ENCODE peak calls at places on chromosome 3, in seven cellular contexts. C is fibroblast of pulmonary artery; V is neural progenitor cell; W is activated B cell treated with CpG ODN at 0.5 μM for 24 hours; B is AG09319; R is activated CD8-positive, alpha-beta T cell treated with anti-CD3 and anti-CD28 coated beads for 36 hours; S is AG10803. K is an unnamed sample.
A peak's percentile ranks its signal among the peaks of the same experiment; 100 is the strongest.

GRCh38 chr3:24420224-24420623 is 74.4 kb downstream of the THRB start:
- DNase-seq in B (no peak), S (no peak), R (no peak), V (no peak), W (no peak), C (no peak), K (no peak)

GRCh38 chr3:15399970-15400369 is 27.4 kb downstream of the METTL6 start:
- DNase-seq in V (no peak), W (no peak), S (no peak), R (peak; percentile 37), C (no peak), B (no peak), K (no peak)

GRCh38 chr3:18445421-18446066 is 20.4 kb upstream of the SATB1 start:
- DNase-seq in R (peak; percentile 87), W (no peak), S (no peak), V (peak; percentile 27), B (no peak), C (no peak), K (peak; percentile 35)

GRCh38 chr3:195806916-195807231 is 4.9 kb downstream of the MUC4 start:
- DNase-seq in B (no peak), S (no peak), R (no peak), V (no peak), W (no peak), C (no peak), K (no peak)

GRCh38 chr3:98553751-98554150 is 22.0 kb downstream of the GPR15 start:
- DNase-seq in W (no peak), S (no peak), R (no peak), C (no peak), V (no peak), B (no peak), K (no peak)

GRCh38 chr3:49173792-49174170 is 2.4 kb downstream of the KLHDC8B start:
- DNase-seq in C (peak; percentile 39), W (no peak), V (peak; percentile 75), B (no peak), R (no peak), S (no peak), K (no peak)

GRCh38 chr3:170760174-170760526 is 109.8 kb downstream of the RPL22L1 start:
- DNase-seq in C (peak; percentile 45), W (no peak), V (no peak), R (no peak), B (no peak), S (peak; percentile 88), K (no peak)

GRCh38 chr3:14266361-14266760 is 87.7 kb downstream of the LSM3 start:
- DNase-seq in W (no peak), S (peak; percentile 89), C (peak; percentile 86), B (peak; percentile 27), R (no peak), V (no peak), K (no peak)

GRCh38 chr3:133992951-133993595 is 36.7 kb downstream of the SLCO2A1 start:
- DNase-seq in B (no peak), R (no peak), W (no peak), C (no peak), V (no peak), S (no peak), K (no peak)

GRCh38 chr3:16290827-16291196 is 25.8 kb downstream of the OXNAD1 start:
- DNase-seq in C (no peak), B (no peak), S (peak; percentile 72), R (no peak), V (no peak), W (no peak), K (no peak)

GRCh38 chr3:89108154-89108553 is 733 bp downstream of the EPHA3 start:
- DNase-seq in B (no peak), S (no peak), V (no peak), C (no peak), R (no peak), W (no peak), K (no peak)

GRCh38 chr3:51717446-51717845 is 10.6 kb downstream of the GRM2 start:
- DNase-seq in R (no peak), S (no peak), B (no peak), V (no peak), C (no peak), W (no peak), K (no peak)

GRCh38 chr3:72345237-72345878 is 502.9 kb downstream of the SHQ1 start:
- DNase-seq in W (no peak), V (no peak), B (no peak), R (no peak), S (peak; percentile 57), C (no peak), K (no peak)

GRCh38 chr3:133746722-133747086 is 511 bp downstream of the TF start:
- DNase-seq in V (no peak), B (no peak), W (no peak), S (no peak), R (no peak), C (no peak), K (no peak)

GRCh38 chr3:67808906-67809305 is 154.5 kb upstream of the SUCLG2 start:
- DNase-seq in V (no peak), S (no peak), W (no peak), R (no peak), C (no peak), B (no peak), K (no peak)

GRCh38 chr3:169668957-169669681 is 5.6 kb upstream of the MECOM start:
- DNase-seq in R (peak; percentile 66), C (peak; percentile 76), S (peak; percentile 34), B (no peak), V (peak; percentile 92), W (peak; percentile 53), K (peak; percentile 80)

GRCh38 chr3:51581529-51581928 is 43.0 kb downstream of the RAD54L2 start:
- DNase-seq in W (no peak), R (no peak), B (no peak), C (peak; percentile 26), V (no peak), S (peak; percentile 18), K (no peak)

GRCh38 chr3:195739561-195740111 is 18.9 kb downstream of the MUC20 start:
- DNase-seq in V (no peak), B (no peak), C (no peak), S (no peak), W (no peak), R (no peak), K (no peak)

DNA sequence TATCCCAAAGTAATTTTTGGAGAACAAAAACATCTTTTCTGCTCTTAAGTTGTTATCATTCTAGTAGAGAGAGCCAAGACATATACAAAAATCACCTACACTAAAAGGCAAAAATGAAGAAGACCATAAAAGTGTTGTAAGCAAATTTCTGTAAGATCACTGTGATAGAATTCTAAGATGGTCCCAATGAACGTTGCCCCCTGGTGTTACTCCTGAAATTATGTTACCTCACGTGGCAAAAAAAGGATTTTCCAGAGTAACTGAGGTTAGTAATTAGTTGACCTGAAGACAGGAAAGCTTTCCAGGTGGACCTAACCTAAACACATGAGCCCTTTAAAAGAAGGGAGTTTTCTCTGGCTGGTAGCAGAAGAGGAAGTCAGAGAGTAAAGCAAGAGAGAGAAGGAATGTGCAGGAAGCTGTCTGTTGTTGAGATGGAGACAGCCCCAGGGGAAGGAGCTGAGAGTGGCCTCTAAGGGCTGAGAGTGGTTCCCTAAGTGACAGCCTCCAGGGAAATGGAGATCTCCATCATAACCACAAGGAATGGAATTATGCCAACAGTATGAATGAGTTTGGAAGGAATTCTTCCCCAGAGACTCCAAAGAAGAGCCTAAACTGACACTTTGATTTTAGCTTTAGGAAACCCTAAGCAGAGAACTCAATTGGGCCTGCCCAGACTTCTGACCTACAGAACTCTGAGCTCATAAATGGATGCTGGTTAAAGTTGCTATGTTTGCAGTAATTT is 205.9 kb downstream of the CD47 start:
- DNase-seq in S (peak; percentile 82), V (peak; percentile 11), R (no peak), W (no peak), B (peak; percentile 27), C (peak; percentile 80), K (no peak)
- TF ChIP-seq CTCF in S (peak; percentile 23), V (peak; percentile 41), R (no peak), W (no peak), B (peak; percentile 14), C (peak; percentile 22), K (no peak)

GRCh38 chr3:129336093-129336706 is 57.5 kb downstream of the HMCES start:
- DNase-seq in R (no peak), W (no peak), B (no peak), V (no peak), C (no peak), S (no peak), K (no peak)

GRCh38 chr3:129330413-129330812 is 51.7 kb downstream of the HMCES start:
- DNase-seq in B (no peak), R (no peak), W (no peak), V (no peak), C (no peak), S (no peak), K (no peak)

GRCh38 chr3:129329858-129330257 is 51.2 kb downstream of the HMCES start:
- DNase-seq in V (no peak), R (no peak), S (no peak), B (no peak), C (no peak), W (no peak), K (no peak)

GRCh38 chr3:129333891-129334290 is 55.2 kb downstream of the HMCES start:
- DNase-seq in S (no peak), V (no peak), R (no peak), W (no peak), B (no peak), C (no peak), K (no peak)
- TF ChIP-seq CTCF in S (no peak), V (no peak), R (no peak), W (no peak), B (no peak), C (no peak), K (no peak)

GRCh38 chr3:148262980-148263379 is 434.7 kb upstream of the AGTR1 start:
- DNase-seq in C (no peak), V (no peak), R (no peak), S (no peak), W (no peak), B (no peak), K (no peak)
- TF ChIP-seq CTCF in C (no peak), V (no peak), R (no peak), S (no peak), W (no peak), B (no peak), K (no peak)

GRCh38 chr3:156763386-156763785 is 62.8 kb upstream of the LEKR1 start:
- DNase-seq in R (no peak), C (no peak), W (no peak), V (no peak), S (no peak), B (no peak), K (no peak)

GRCh38 chr3:156760333-156760732 is 65.8 kb upstream of the LEKR1 start:
- DNase-seq in W (no peak), B (no peak), S (no peak), C (no peak), R (no peak), V (no peak), K (peak; percentile 41)

GRCh38 chr3:156762631-156763185 is 63.4 kb upstream of the LEKR1 start:
- DNase-seq in W (no peak), B (peak; percentile 77), R (no peak), S (peak; percentile 97), V (no peak), C (peak; percentile 97), K (no peak)

GRCh38 chr3:156761007-156761406 is 65.1 kb upstream of the LEKR1 start:
- DNase-seq in V (peak; percentile 52), S (no peak), W (no peak), C (no peak), R (no peak), B (no peak), K (no peak)

GRCh38 chr3:156761713-156762575 is 64.2 kb upstream of the LEKR1 start:
- DNase-seq in S (peak; percentile 50), V (no peak), B (peak; percentile 59), R (no peak), W (no peak), C (peak; percentile 40), K (no peak)
- TF ChIP-seq CTCF in S (peak; percentile 12), V (no peak), B (peak; percentile 40), R (no peak), W (no peak), C (peak; percentile 7), K (no peak)